ENCODE peak calls at places on chromosome 21, in four cellular contexts. Y, O, U and I are unnamed samples.
A peak's percentile ranks its signal among the peaks of the same experiment; 100 is the strongest.

GRCh38 chr21:16667395-16667794 is 845.4 kb upstream of the CXADR start:
- DNase-seq in Y (no peak), O (no peak), U (no peak), I (no peak)

GRCh38 chr21:28308516-28308915 is 684.2 kb downstream of the LTN1 start:
- DNase-seq in Y (no peak), O (no peak), U (no peak), I (no peak)

GRCh38 chr21:26130249-26130896 is 40.2 kb downstream of the APP start:
- DNase-seq in Y (no peak), O (no peak), U (no peak), I (no peak)

GRCh38 chr21:15966651-15967050 is 236.9 kb downstream of the USP25 start:
- DNase-seq in Y (no peak), O (no peak), U (no peak), I (no peak)

GRCh38 chr21:46161180-46161799 is 5.9 kb upstream of the FTCD start:
- DNase-seq in Y (no peak), O (no peak), U (peak; percentile 1), I (no peak)

GRCh38 chr21:38993561-38993960 is 187.8 kb downstream of the ETS2 start:
- DNase-seq in Y (peak; percentile 72), O (no peak), U (no peak), I (no peak)

GRCh38 chr21:15826147-15826780 is 96.5 kb downstream of the USP25 start:
- DNase-seq in Y (no peak), O (peak; percentile 13), U (peak; percentile 64), I (peak; percentile 31)

GRCh38 chr21:39667353-39667891 is 54.7 kb downstream of the B3GALT5 start:
- DNase-seq in Y (no peak), O (no peak), U (no peak), I (no peak)

GRCh38 chr21:36773111-36773510 is 74.2 kb downstream of the SIM2 start:
- DNase-seq in Y (no peak), O (no peak), U (no peak), I (no peak)

GRCh38 chr21:45993210-45994085 is 11.9 kb downstream of the COL6A1 start:
- DNase-seq in Y (no peak), O (peak; percentile 15), U (no peak), I (peak; percentile 0)

GRCh38 chr21:29829514-29830255 is 110.1 kb downstream of the GRIK1 start:
- DNase-seq in Y (no peak), O (no peak), U (no peak), I (no peak)

GRCh38 chr21:46425566-46425965 is 33.1 kb upstream of the DIP2A start:
- DNase-seq in Y (no peak), O (no peak), U (no peak), I (peak; percentile 88)

GRCh38 chr21:39637197-39637970 is 24.6 kb downstream of the B3GALT5 start:
- DNase-seq in Y (no peak), O (no peak), U (no peak), I (no peak)

GRCh38 chr21:38920631-38921398 is 115.1 kb downstream of the ETS2 start:
- DNase-seq in Y (no peak), O (no peak), U (no peak), I (no peak)

GRCh38 chr21:36994501-36995189 is 11.9 kb upstream of the RIPPLY3 start:
- DNase-seq in Y (no peak), O (peak; percentile 71), U (no peak), I (peak; percentile 66)

GRCh38 chr21:35324372-35325220 is 275.5 kb upstream of the RUNX1 start:
- DNase-seq in Y (no peak), O (no peak), U (no peak), I (no peak)
- TF ChIP-seq CTCF in Y (no peak), O (no peak), U (no peak), I (no peak)

GRCh38 chr21:35508389-35508888 is 459.3 kb upstream of the RUNX1 start:
- DNase-seq in Y (no peak), O (peak; percentile 39), U (peak; percentile 7), I (peak; percentile 33)
- TF ChIP-seq CTCF in Y (no peak), O (no peak), U (no peak), I (no peak)

GRCh38 chr21:42827588-42827987 is 51.8 kb downstream of the WDR4 start:
- DNase-seq in Y (no peak), O (no peak), U (no peak), I (no peak)

GRCh38 chr21:42829417-42829816 is 49.9 kb downstream of the WDR4 start:
- DNase-seq in Y (no peak), O (no peak), U (no peak), I (no peak)

GRCh38 chr21:42829954-42830353 is 49.4 kb downstream of the WDR4 start:
- DNase-seq in Y (no peak), O (no peak), U (no peak), I (no peak)

GRCh38 chr21:42833439-42833815 is 45.9 kb downstream of the WDR4 start:
- DNase-seq in Y (peak; percentile 31), O (peak; percentile 25), U (peak; percentile 77), I (peak; percentile 81)

GRCh38 chr21:42830456-42831455 is 48.6 kb downstream of the WDR4 start:
- DNase-seq in Y (peak; percentile 32), O (no peak), U (no peak), I (peak; percentile 52)
- TF ChIP-seq CTCF in Y (no peak), O (no peak), U (no peak), I (no peak)

DNA sequence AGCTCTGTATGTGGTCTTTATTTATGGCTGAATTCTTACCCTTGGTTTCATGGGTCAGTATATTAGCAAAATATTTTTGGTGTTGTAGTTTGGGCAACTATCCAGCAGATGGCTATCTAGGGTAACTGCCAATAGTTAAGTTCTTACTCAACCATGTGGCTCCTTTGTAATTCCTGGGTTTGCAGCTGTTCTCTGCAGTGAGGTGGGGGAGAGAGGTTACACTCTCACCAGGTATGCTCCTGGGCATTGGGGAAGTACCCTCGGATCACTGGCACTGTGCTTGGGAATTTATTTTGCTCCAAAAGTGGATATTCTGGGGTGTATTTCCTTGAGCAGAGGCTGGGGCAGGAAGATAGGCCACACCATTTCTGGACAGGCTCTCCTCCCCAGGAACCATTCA is 436.7 kb upstream of the TMPRSS15 start:
- DNase-seq in Y (no peak), O (peak; percentile 12), U (peak; percentile 19), I (no peak)
- TF ChIP-seq CTCF in Y (peak; percentile 17), O (peak; percentile 37), U (peak; percentile 35), I (peak; percentile 49)

DNA sequence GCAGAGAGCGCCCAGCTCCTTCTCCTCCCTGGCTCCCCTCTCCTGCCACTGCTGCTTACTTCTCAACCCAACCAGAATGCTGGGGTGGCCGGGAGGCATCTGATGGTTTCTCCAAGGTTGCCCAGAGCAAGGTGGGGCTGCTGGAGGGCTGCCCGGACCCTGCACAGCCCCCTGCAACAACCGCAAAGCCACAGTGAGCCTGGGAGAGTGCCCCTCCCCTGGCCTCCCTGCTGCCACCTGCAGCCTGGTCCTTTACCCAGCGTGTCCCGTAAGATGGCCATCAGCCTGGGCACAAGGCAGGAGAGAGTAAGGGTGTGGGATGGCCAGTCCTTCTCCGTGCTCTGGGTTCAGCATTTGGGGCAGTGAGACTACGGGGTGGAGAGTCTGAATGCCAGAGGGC is 17.0 kb downstream of the MX2 start:
- DNase-seq in Y (no peak), O (no peak), U (no peak), I (no peak)
- TF ChIP-seq CTCF in Y (no peak), O (no peak), U (no peak), I (no peak)

DNA sequence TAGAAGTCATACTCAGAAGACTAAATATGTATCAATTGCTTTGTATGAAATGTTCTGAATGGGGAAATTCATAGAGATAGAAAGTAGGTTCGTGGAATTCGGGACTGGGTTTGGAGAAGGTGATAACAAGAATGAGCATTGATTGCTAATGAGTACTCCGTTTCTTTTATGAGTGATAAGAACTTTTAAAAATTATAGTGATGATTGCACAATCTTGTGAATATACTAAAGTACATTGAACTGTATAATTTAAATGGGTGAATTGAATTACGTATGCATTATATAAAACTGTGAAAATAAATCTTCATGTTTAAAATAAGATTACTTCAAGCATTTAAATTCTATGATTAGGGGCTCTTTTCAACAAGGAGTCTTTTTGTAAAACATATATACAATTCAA is 425.6 kb upstream of the NCAM2 start:
- DNase-seq in Y (no peak), O (no peak), U (no peak), I (no peak)
- TF ChIP-seq CTCF in Y (no peak), O (no peak), U (no peak), I (no peak)

GRCh38 chr21:44301093-44301492 is 1.2 kb downstream of the PFKL start:
- DNase-seq in Y (no peak), O (peak; percentile 28), U (no peak), I (no peak)

GRCh38 chr21:44300262-44300959 is 558 bp downstream of the PFKL start:
- DNase-seq in Y (peak; percentile 73), O (peak; percentile 42), U (peak; percentile 73), I (peak; percentile 71)

GRCh38 chr21:44303490-44303981 is 3.7 kb downstream of the PFKL start:
- DNase-seq in Y (no peak), O (no peak), U (no peak), I (no peak)

GRCh38 chr21:44304041-44304738 is 4.3 kb downstream of the PFKL start:
- DNase-seq in Y (no peak), O (no peak), U (no peak), I (no peak)

DNA sequence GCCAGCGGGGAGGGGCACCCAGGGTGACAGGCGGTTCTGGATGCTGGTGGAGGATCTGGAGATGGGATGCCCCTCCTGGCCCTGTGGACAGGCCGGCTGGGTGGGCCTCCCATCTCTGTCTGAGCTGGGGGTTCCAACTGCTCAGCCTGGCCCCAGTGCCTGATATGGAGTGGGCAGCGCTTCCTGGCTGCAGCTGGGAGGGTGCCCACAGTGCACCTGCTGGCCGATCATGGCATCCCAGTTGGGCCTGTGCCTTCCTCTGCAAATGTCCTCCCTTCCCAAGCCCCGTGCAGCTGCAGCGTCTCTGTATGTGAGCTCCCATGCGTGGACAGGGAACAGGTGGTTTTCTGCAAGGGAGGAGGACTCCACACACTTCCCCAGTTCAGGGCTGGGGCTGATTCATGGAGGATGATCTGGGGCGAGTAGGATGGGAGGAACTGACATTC is 2.1 kb downstream of the PFKL start:
- DNase-seq in Y (no peak), O (no peak), U (no peak), I (no peak)
- TF ChIP-seq CTCF in Y (no peak), O (no peak), U (peak; percentile 4), I (no peak)

GRCh38 chr21:40850071-40850470 is 3.1 kb upstream of the DSCAM start:
- DNase-seq in Y (no peak), O (no peak), U (no peak), I (no peak)

GRCh38 chr21:40851749-40852148 is 4.8 kb upstream of the DSCAM start:
- DNase-seq in Y (no peak), O (no peak), U (no peak), I (no peak)

GRCh38 chr21:40853956-40854688 is 7.2 kb upstream of the DSCAM start:
- DNase-seq in Y (no peak), O (no peak), U (no peak), I (no peak)

GRCh38 chr21:40847956-40848355 is 998 bp upstream of the DSCAM start:
- DNase-seq in Y (no peak), O (no peak), U (no peak), I (no peak)

GRCh38 chr21:40852563-40852962 is 5.6 kb upstream of the DSCAM start:
- DNase-seq in Y (no peak), O (peak; percentile 38), U (no peak), I (no peak)
- TF ChIP-seq CTCF in Y (no peak), O (no peak), U (no peak), I (no peak)